ENCODE peak calls at places on chromosomes 7 and 10, in four cellular contexts. C, L, N and T are unnamed samples.

GRCh38 chr10:29725133-29725720 is 90.5 kb upstream of the SVIL start:
- DNase-seq in C (no peak), L (peak), N (no peak), T (no peak)

GRCh38 chr10:70355234-70356021 is 27.0 kb downstream of the LRRC20 start:
- DNase-seq in C (peak), L (peak), N (no peak), T (no peak)

GRCh38 chr7:101970047-101970585 is 152.7 kb downstream of the CUX1 start:
- DNase-seq in C (no peak), L (no peak), N (no peak), T (no peak)

GRCh38 chr10:102718220-102718619 is 3.8 kb downstream of the SFXN2 start:
- DNase-seq in C (no peak), L (peak), N (peak), T (no peak)

GRCh38 chr7:100840470-100841100 is 11.9 kb upstream of the SLC12A9 start:
- DNase-seq in C (no peak), L (no peak), N (no peak), T (no peak)

GRCh38 chr7:46524350-46524749 is 603.3 kb upstream of the IGFBP3 start:
- DNase-seq in C (no peak), L (no peak), N (no peak), T (no peak)

GRCh38 chr10:128287921-128288320 is 161.7 kb upstream of the MKI67 start:
- DNase-seq in C (no peak), L (no peak), N (no peak), T (no peak)

GRCh38 chr7:142885311-142886230 is at the start of gene TRPV6:
- DNase-seq in C (no peak), L (no peak), N (no peak), T (no peak)

GRCh38 chr7:141011443-141011842 is 3.3 kb downstream of the MRPS33 start:
- DNase-seq in C (no peak), L (no peak), N (no peak), T (no peak)

GRCh38 chr7:137395425-137395824 is 51.9 kb upstream of the PTN start:
- DNase-seq in C (no peak), L (no peak), N (no peak), T (no peak)

GRCh38 chr7:94591185-94591584 is 64.7 kb downstream of the SGCE start:
- DNase-seq in C (no peak), L (no peak), N (no peak), T (no peak)

GRCh38 chr7:1621718-1622117 is 48.4 kb upstream of the ELFN1 start:
- DNase-seq in C (no peak), L (no peak), N (no peak), T (no peak)

GRCh38 chr10:112213836-112214235 is 30.3 kb upstream of the GPAM start:
- DNase-seq in C (no peak), L (no peak), N (no peak), T (no peak)

GRCh38 chr10:80405035-80405434 is 3.3 kb upstream of the PRXL2A start:
- DNase-seq in C (no peak), L (no peak), N (no peak), T (no peak)

GRCh38 chr7:150411606-150412005 is 32.5 kb downstream of the ZNF775 start:
- DNase-seq in C (no peak), L (no peak), N (no peak), T (no peak)

GRCh38 chr10:84363434-84363833 is 35.0 kb downstream of the CCSER2 start:
- DNase-seq in C (no peak), L (no peak), N (no peak), T (no peak)

GRCh38 chr10:43155221-43155620 is 17.0 kb downstream of the CSGALNACT2 start:
- DNase-seq in C (no peak), L (no peak), N (no peak), T (no peak)

GRCh38 chr10:43237128-43237527 is 29.7 kb downstream of the RASGEF1A start:
- DNase-seq in C (no peak), L (no peak), N (no peak), T (no peak)

GRCh38 chr7:75991531-75992082 is 2.8 kb downstream of the TMEM120A start:
- DNase-seq in C (no peak), L (no peak), N (no peak), T (no peak)

GRCh38 chr10:106500041-106500440 is 664.5 kb downstream of the SORCS1 start:
- DNase-seq in C (no peak), L (no peak), N (no peak), T (no peak)

GRCh38 chr10:17003151-17003550 is 126.5 kb downstream of the CUBN start:
- DNase-seq in C (no peak), L (no peak), N (peak), T (no peak)

GRCh38 chr7:90728568-90728967 is 132.4 kb downstream of the CDK14 start:
- DNase-seq in C (no peak), L (no peak), N (no peak), T (no peak)

GRCh38 chr7:77439572-77439971 is 23.4 kb upstream of the GSAP start:
- DNase-seq in C (no peak), L (peak), N (no peak), T (no peak)

GRCh38 chr10:59027975-59028640 is 148.3 kb upstream of the PHYHIPL start:
- DNase-seq in C (no peak), L (no peak), N (no peak), T (no peak)

GRCh38 chr7:81268551-81268950 is 349.7 kb upstream of the SEMA3C start:
- DNase-seq in C (no peak), L (no peak), N (no peak), T (no peak)

GRCh38 chr7:28076421-28077163 is 104.0 kb downstream of the JAZF1 start:
- DNase-seq in C (no peak), L (no peak), N (no peak), T (no peak)

GRCh38 chr7:17009007-17009719 is 127.4 kb upstream of the AGR3 start:
- DNase-seq in C (no peak), L (no peak), N (no peak), T (no peak)
- TF ChIP-seq SPI1 in C (no peak), L (no peak), N (no peak), T (no peak)

GRCh38 chr10:120887482-120887881 is 36.3 kb downstream of the WDR11 start:
- DNase-seq in C (no peak), L (no peak), N (no peak), T (no peak)

GRCh38 chr10:120897343-120897742 is 46.2 kb downstream of the WDR11 start:
- DNase-seq in C (no peak), L (no peak), N (no peak), T (no peak)

DNA sequence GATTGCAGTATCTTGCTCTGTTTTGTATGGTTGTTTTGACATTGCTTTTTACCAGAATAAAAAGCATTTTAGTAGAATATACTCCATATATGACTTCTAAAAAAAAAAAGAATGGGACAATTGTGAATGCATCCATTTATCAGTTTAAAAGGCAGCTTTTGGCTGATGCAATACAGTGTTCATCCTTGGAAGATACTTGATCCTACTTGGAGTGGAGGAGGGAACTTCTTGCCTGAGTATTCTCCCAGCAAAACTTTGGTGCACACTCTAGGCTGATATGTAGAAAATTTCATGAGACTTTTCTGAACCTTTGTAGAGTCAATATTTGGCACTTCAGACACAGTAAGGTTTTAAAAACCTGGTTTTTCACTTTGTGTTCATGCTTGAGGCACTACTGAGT is 40.2 kb downstream of the WDR11 start:
- DNase-seq in C (no peak), L (no peak), N (no peak), T (no peak)
- TF ChIP-seq SPI1 in C (no peak), L (no peak), N (no peak), T (no peak)

GRCh38 chr10:11225935-11226334 is 208.3 kb downstream of the CELF2 start:
- DNase-seq in C (no peak), L (peak), N (peak), T (no peak)
- TF ChIP-seq SPI1 in C (no peak), L (no peak), N (no peak), T (no peak)

DNA sequence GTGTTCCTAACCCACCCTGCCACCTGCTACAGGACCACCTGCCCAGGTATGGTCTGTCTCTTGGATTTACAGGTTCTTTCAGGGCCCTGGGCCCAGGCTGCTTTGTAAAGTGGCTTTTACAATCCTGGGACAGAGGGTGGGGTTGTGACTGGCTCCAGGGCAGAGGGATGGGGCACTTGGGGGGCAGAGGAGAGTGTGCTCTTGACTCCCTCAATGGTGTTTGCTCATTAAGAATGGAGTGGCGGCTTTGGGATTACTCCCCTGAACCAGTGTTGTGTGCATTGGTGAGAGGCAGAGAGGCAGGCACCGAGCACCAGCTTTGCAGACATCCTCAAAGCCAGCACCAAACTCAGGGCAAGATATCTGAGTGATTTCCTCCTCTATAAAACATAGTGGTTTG is 43.5 kb downstream of the VWA2 start:
- DNase-seq in C (no peak), L (no peak), N (no peak), T (no peak)
- TF ChIP-seq SPI1 in C (no peak), L (no peak), N (no peak), T (no peak)